ENCODE peak calls at places on chromosomes 1 and 21, in four cellular contexts. One of them, this sample, is unnamed.

GRCh38 chr1:47231314-47232186 is 475 bp downstream of the TAL1 start:
- DNase-seq in Caki2: no peak
- DNase-seq in retina: peak
- DNase-seq in stimulated activated effector memory CD8-positive, alpha-beta T cell treated with anti-CD3 and anti-CD28 coated beads, Interleukin-12 subunit alpha, Interleukin-12 subunit beta, amount 100 ng/mL, for 72 hours: peak
- DNase-seq in this sample: no peak

GRCh38 chr1:162023547-162024501 is at the start of gene OLFML2B:
- DNase-seq in stimulated activated effector memory CD8-positive, alpha-beta T cell treated with anti-CD3 and anti-CD28 coated beads, Interleukin-12 subunit alpha, Interleukin-12 subunit beta, amount 100 ng/mL, for 72 hours: peak
- DNase-seq in retina: peak
- DNase-seq in Caki2: peak
- DNase-seq in this sample: peak

GRCh38 chr1:52345252-52345651 is 20.8 kb downstream of the CC2D1B start:
- DNase-seq in stimulated activated effector memory CD8-positive, alpha-beta T cell treated with anti-CD3 and anti-CD28 coated beads, Interleukin-12 subunit alpha, Interleukin-12 subunit beta, amount 100 ng/mL, for 72 hours: no peak
- DNase-seq in Caki2: no peak
- DNase-seq in retina: no peak
- DNase-seq in this sample: no peak

GRCh38 chr1:94425821-94426484 is 7.8 kb downstream of the ABCD3 start:
- DNase-seq in stimulated activated effector memory CD8-positive, alpha-beta T cell treated with anti-CD3 and anti-CD28 coated beads, Interleukin-12 subunit alpha, Interleukin-12 subunit beta, amount 100 ng/mL, for 72 hours: no peak
- DNase-seq in Caki2: no peak
- DNase-seq in retina: no peak
- DNase-seq in this sample: no peak

GRCh38 chr1:178774263-178774662 is 49.2 kb downstream of the RALGPS2 start:
- DNase-seq in stimulated activated effector memory CD8-positive, alpha-beta T cell treated with anti-CD3 and anti-CD28 coated beads, Interleukin-12 subunit alpha, Interleukin-12 subunit beta, amount 100 ng/mL, for 72 hours: no peak
- DNase-seq in Caki2: no peak
- DNase-seq in retina: no peak
- DNase-seq in this sample: no peak

GRCh38 chr21:34544032-34544496 is 32.1 kb upstream of the KCNE1 start:
- DNase-seq in stimulated activated effector memory CD8-positive, alpha-beta T cell treated with anti-CD3 and anti-CD28 coated beads, Interleukin-12 subunit alpha, Interleukin-12 subunit beta, amount 100 ng/mL, for 72 hours: peak
- DNase-seq in Caki2: peak
- DNase-seq in retina: no peak
- DNase-seq in this sample: no peak

GRCh38 chr1:200638073-200638472 is 17.5 kb upstream of the KIF14 start:
- DNase-seq in retina: no peak
- DNase-seq in Caki2: no peak
- DNase-seq in stimulated activated effector memory CD8-positive, alpha-beta T cell treated with anti-CD3 and anti-CD28 coated beads, Interleukin-12 subunit alpha, Interleukin-12 subunit beta, amount 100 ng/mL, for 72 hours: no peak
- DNase-seq in this sample: no peak

GRCh38 chr1:224565186-224565585 is 50.9 kb upstream of the CNIH3 start:
- DNase-seq in retina: no peak
- DNase-seq in Caki2: peak
- DNase-seq in stimulated activated effector memory CD8-positive, alpha-beta T cell treated with anti-CD3 and anti-CD28 coated beads, Interleukin-12 subunit alpha, Interleukin-12 subunit beta, amount 100 ng/mL, for 72 hours: no peak
- DNase-seq in this sample: peak

GRCh38 chr1:219085988-219086387 is 87.7 kb upstream of the LYPLAL1 start:
- DNase-seq in retina: no peak
- DNase-seq in stimulated activated effector memory CD8-positive, alpha-beta T cell treated with anti-CD3 and anti-CD28 coated beads, Interleukin-12 subunit alpha, Interleukin-12 subunit beta, amount 100 ng/mL, for 72 hours: no peak
- DNase-seq in Caki2: no peak
- DNase-seq in this sample: no peak

GRCh38 chr1:54865238-54866073 is 21.5 kb downstream of the DHCR24 start:
- DNase-seq in stimulated activated effector memory CD8-positive, alpha-beta T cell treated with anti-CD3 and anti-CD28 coated beads, Interleukin-12 subunit alpha, Interleukin-12 subunit beta, amount 100 ng/mL, for 72 hours: no peak
- DNase-seq in retina: no peak
- DNase-seq in Caki2: peak
- DNase-seq in this sample: no peak

This sample was measured in kidney epithelial cell.